ENCODE peak calls at places on chromosomes 4 and X, in eight cellular contexts. P is tibial nerve, T is transverse colon, Z is K562, Y is adrenal gland, E is stomach, Q is IMR-90, N is lower leg skin. K is an unnamed sample.

GRCh38 chrX:150361777-150362351 is 1.3 kb upstream of the MAMLD1 start:
- DNase-seq in Z (no peak), N (no peak), T (no peak), Y (peak), Q (peak), E (no peak), P (no peak), K (peak)

GRCh38 chr4:13611283-13611842 is 16.2 kb downstream of the BOD1L1 start:
- DNase-seq in N (no peak), E (no peak), Z (no peak), T (peak), Q (peak), P (no peak), Y (no peak), K (no peak)

GRCh38 chr4:174435981-174436776 is 86.1 kb downstream of the HPGD start:
- DNase-seq in N (no peak), Q (no peak), T (no peak), E (no peak), P (no peak), Y (no peak), Z (no peak), K (no peak)

GRCh38 chrX:15221321-15221720 is 48.6 kb downstream of the ASB9 start:
- DNase-seq in T (no peak), Z (no peak), Y (no peak), P (no peak), N (no peak), Q (no peak), E (no peak), K (no peak)

GRCh38 chr4:151690164-151690856 is 70.5 kb downstream of the GATB start:
- DNase-seq in E (peak), Q (peak), Y (no peak), P (no peak), N (no peak), T (no peak), Z (no peak), K (no peak)

GRCh38 chr4:123699823-123700822 is 303.5 kb downstream of the SPRY1 start:
- DNase-seq in Y (no peak), T (no peak), N (no peak), Q (peak), Z (no peak), E (no peak), P (no peak), K (no peak)

GRCh38 chr4:72858328-72858727 is 211.2 kb downstream of the COX18 start:
- DNase-seq in E (no peak), P (no peak), N (no peak), Q (peak), Y (no peak), Z (no peak), T (no peak), K (no peak)

GRCh38 chr4:148442830-148443549 is 776 bp upstream of the NR3C2 start:
- DNase-seq in Y (peak), N (peak), Q (no peak), P (no peak), T (peak), E (no peak), Z (no peak), K (no peak)

GRCh38 chr4:3512279-3512678 is 19.9 kb downstream of the LRPAP1 start:
- DNase-seq in E (no peak), Z (no peak), T (no peak), N (no peak), P (no peak), Y (no peak), Q (no peak), K (no peak)

GRCh38 chr4:20109395-20109794 is 142.3 kb upstream of the SLIT2 start:
- DNase-seq in N (no peak), E (no peak), P (no peak), Q (peak), Z (no peak), Y (no peak), T (no peak), K (no peak)

GRCh38 chr4:139889194-139889762 is 223.7 kb downstream of the MGST2 start:
- DNase-seq in E (no peak), Q (no peak), Z (no peak), Y (no peak), P (no peak), N (no peak), T (no peak), K (no peak)

GRCh38 chrX:19863237-19864223 is 23.9 kb downstream of the SH3KBP1 start:
- DNase-seq in E (no peak), T (no peak), Y (no peak), Z (no peak), N (no peak), Q (peak), P (no peak), K (peak)

GRCh38 chr4:13207224-13207623 is 276.9 kb downstream of the RAB28 start:
- DNase-seq in N (no peak), Q (no peak), P (no peak), Y (no peak), E (no peak), Z (no peak), T (no peak), K (no peak)

GRCh38 chrX:1524874-1525582 is 12.0 kb downstream of the P2RY8 start:
- DNase-seq in T (no peak), Q (no peak), Z (no peak), P (no peak), Y (no peak), E (no peak), N (no peak), K (no peak)

GRCh38 chr4:5037553-5038551 is 13.4 kb upstream of the STK32B start:
- DNase-seq in E (no peak), Z (no peak), N (peak), Y (peak), Q (peak), T (peak), P (no peak), K (peak)

GRCh38 chrX:372856-373640 is 13.7 kb downstream of the PPP2R3B start:
- DNase-seq in T (no peak), Q (peak), E (no peak), Z (no peak), N (no peak), Y (no peak), P (no peak), K (no peak)

GRCh38 chr4:13559414-13559813 is 15.1 kb upstream of the NKX3-2 start:
- DNase-seq in P (no peak), Z (no peak), Y (no peak), T (no peak), N (no peak), E (no peak), Q (peak), K (no peak)

GRCh38 chr4:16627999-16628398 is 270.4 kb downstream of the LDB2 start:
- DNase-seq in Y (no peak), E (no peak), T (no peak), Z (no peak), N (no peak), Q (peak), P (no peak), K (no peak)

GRCh38 chr4:56863441-56864129 is 42.1 kb upstream of the SPINK2 start:
- DNase-seq in Q (peak), N (no peak), Y (no peak), P (no peak), E (no peak), T (no peak), Z (no peak), K (no peak)

GRCh38 chrX:64394874-64395567 is at the start of gene MTMR8:
- DNase-seq in Y (peak), Q (no peak), E (peak), Z (peak), P (peak), T (peak), N (peak), K (peak)

GRCh38 chr4:52957220-52957686 is 95.1 kb downstream of the RASL11B start:
- DNase-seq in Z (no peak), N (no peak), P (no peak), Y (no peak), T (peak), E (no peak), Q (peak), K (no peak)

DNA sequence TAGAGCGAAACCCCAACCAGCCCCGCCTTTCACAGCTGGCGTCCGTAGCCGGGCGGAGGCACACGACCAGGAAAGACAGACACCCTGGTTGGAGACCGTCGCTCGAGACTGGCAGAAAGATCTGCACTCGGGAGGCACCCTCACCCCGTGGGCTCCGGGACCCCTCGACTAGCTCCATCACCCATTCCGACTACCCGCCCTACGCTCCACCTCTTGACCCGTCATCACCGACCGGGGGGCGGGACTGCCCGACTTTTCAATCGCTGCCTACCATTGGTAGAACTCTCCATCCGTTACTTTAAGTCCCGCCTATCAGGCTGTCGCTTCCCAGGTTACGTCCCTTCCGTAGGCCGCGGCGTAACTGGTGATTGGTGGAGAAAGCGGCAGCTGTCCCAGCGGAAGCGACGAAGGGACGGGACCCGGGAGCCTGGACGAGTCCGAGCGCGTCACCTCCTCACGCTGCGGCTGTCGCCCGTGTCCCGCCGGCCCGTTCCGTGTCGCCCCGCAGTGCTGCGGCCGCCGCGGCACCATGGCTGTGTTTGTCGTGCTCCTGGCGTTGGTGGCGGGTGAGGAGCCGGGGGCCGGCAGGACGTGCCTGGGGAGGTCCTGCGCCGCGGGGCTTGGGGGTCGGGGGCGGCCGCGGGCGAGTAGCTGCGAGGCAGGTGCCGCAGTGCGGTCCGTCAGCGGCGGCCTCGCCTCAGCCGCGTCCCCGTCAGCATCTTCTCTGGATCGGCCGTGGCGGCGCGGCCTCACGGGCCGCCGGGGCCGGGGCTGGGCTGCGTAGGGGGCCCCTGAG is at the start of gene ATP6AP2:
- DNase-seq in P (peak), Y (peak), Q (peak), Z (peak), E (peak), N (peak), T (peak), K (peak)
- TF ChIP-seq POLR2A in P (peak), Y (peak), Q (peak), Z (peak), E (no peak), N (no peak), T (peak), K (peak)

DNA sequence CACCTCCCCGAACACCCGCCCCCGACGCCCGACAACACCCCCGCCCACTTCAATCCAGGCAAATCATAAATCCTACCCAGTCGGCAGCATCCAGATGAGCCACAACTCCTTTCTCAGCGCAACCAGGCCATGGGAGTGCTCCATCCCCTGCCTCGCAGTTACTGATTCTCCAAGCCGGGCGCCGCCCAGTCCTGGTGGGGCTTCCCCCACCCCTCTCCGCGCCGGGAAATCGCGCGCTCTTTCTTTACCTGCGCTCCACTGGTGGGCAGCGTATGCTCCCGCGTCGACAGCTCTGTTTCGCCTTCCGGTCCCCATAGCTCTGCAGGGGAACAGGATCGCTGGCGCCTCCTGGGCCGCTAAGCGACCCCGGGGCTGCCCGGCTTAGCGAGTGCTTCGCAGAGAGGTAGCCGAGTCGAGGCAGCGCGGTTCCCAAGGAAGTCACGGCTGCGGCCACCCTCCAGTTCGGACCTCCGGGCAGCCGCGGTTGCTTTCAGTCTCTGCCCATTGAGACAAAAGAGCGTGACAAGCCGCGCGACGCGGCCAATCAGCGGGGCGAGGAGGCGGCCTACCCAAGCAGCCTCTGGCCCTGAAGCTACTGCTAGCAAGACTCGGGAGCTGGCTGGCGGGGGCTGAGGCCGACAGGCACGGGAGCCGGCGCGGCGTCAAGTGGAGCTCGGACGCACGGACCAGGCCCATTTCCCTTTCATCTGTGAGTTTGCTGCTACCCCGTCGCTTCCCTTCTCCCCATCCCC is 43.7 kb upstream of the TMSB15B start:
- DNase-seq in Z (no peak), N (peak), Y (peak), P (peak), T (peak), Q (peak), E (peak), K (peak)
- TF ChIP-seq POLR2A in Z (no peak), N (no peak), Y (no peak), P (no peak), T (no peak), Q (no peak), E (no peak), K (no peak)

GRCh38 chr4:41933997-41934812 is 1.0 kb upstream of the TMEM33 start:
- DNase-seq in Z (no peak), N (no peak), Q (no peak), E (no peak), P (no peak), T (no peak), Y (peak), K (no peak)

GRCh38 chr4:41939016-41939623 is 3.9 kb downstream of the TMEM33 start:
- DNase-seq in N (peak), Y (no peak), P (no peak), Z (no peak), Q (peak), E (no peak), T (no peak), K (peak)

GRCh38 chr4:41935652-41936021 is 408 bp downstream of the TMEM33 start:
- DNase-seq in P (no peak), N (no peak), Q (peak), Z (peak), Y (no peak), E (no peak), T (no peak), K (peak)

GRCh38 chr4:41932988-41933387 is 2.2 kb upstream of the TMEM33 start:
- DNase-seq in Q (no peak), N (no peak), Z (no peak), T (no peak), P (no peak), Y (no peak), E (no peak), K (no peak)

GRCh38 chr4:41934813-41935651 is at the start of gene TMEM33:
- DNase-seq in Y (peak), T (peak), N (peak), Q (peak), Z (peak), E (peak), P (peak), K (peak)
- TF ChIP-seq POLR2A in Y (peak), T (peak), N (no peak), Q (peak), Z (peak), E (no peak), P (peak), K (peak)

GRCh38 chrX:153946910-153947769 is 2.7 kb upstream of the RENBP start:
- DNase-seq in Y (peak), T (peak), Z (peak), Q (peak), E (peak), P (no peak), N (no peak), K (peak)
- TF ChIP-seq POLR2A in Y (no peak), T (no peak), Z (peak), Q (no peak), E (no peak), P (no peak), N (no peak), K (no peak)

GRCh38 chrX:72238721-72239475 is at the start of gene ERCC6L:
- DNase-seq in P (peak), Y (peak), Q (peak), Z (peak), T (peak), E (peak), N (peak), K (peak)
- TF ChIP-seq POLR2A in P (peak), Y (peak), Q (no peak), Z (peak), T (peak), E (no peak), N (no peak), K (peak)

DNA sequence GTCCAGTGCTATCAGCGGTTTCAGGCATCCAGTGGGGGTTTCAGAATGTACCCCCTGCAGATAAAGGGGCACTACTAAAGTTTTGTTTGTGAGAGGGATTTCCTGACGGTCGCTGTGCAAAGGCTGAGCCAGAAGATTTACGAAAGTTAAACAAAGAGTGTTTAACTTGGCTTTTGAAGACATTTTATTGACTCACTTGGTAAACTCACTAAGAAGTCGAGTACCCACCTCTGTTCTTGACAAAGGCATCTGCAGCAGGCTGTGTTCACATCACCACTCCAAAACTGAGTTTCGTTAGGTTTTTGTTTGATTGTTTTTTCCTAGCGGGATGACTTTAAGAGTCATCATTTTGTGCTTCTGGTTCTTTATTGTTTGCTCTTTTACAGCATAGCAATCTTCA is 143.9 kb upstream of the TBL1X start:
- DNase-seq in T (no peak), P (no peak), N (no peak), Z (no peak), E (no peak), Y (no peak), Q (peak), K (no peak)
- TF ChIP-seq POLR2A in T (no peak), P (no peak), N (no peak), Z (no peak), E (no peak), Y (no peak), Q (no peak), K (no peak)

GRCh38 chr4:38323141-38323634 is 340.8 kb upstream of the KLF3 start:
- DNase-seq in Y (no peak), Z (no peak), T (no peak), P (no peak), N (no peak), E (no peak), Q (peak), K (no peak)
- TF ChIP-seq POLR2A in Y (no peak), Z (peak), T (no peak), P (no peak), N (no peak), E (no peak), Q (no peak), K (peak)